ENCODE peak calls at places on chromosome 15, in six cellular contexts. B is suprapubic skin, E is tibial nerve, U is sigmoid colon, R is A549, S is ovary. F is an unnamed sample.

GRCh38 chr15:90046846-90047481 is 45.8 kb downstream of the ZNF710 start:
- DNase-seq in E (no peak), B (no peak), S (no peak), U (no peak), R (no peak), F (peak)

GRCh38 chr15:91627473-91628309 is 225.8 kb upstream of the SLCO3A1 start:
- DNase-seq in E (no peak), S (no peak), R (no peak), U (peak), B (no peak), F (no peak)

GRCh38 chr15:33699691-33700447 is 268.4 kb upstream of the CHRM5 start:
- DNase-seq in E (no peak), U (no peak), S (no peak), B (no peak), R (no peak), F (no peak)

GRCh38 chr15:99017322-99017701 is 9.7 kb upstream of the PGPEP1L start:
- DNase-seq in S (no peak), B (no peak), E (no peak), U (no peak), R (no peak), F (no peak)

GRCh38 chr15:81235781-81236507 is 39.3 kb downstream of the IL16 start:
- DNase-seq in E (no peak), R (no peak), U (no peak), B (no peak), S (peak), F (no peak)

GRCh38 chr15:23686466-23687142 is 501 bp downstream of the NDN start:
- DNase-seq in B (no peak), R (no peak), U (no peak), S (no peak), E (no peak), F (no peak)

GRCh38 chr15:26879770-26880169 is 12.9 kb downstream of the GABRA5 start:
- DNase-seq in U (no peak), E (no peak), S (no peak), R (no peak), B (no peak), F (no peak)

GRCh38 chr15:47496343-47497185 is 220.7 kb upstream of the SEMA6D start:
- DNase-seq in E (no peak), U (no peak), B (no peak), R (no peak), S (no peak), F (no peak)

GRCh38 chr15:51776952-51777574 is 25.7 kb downstream of the TMOD2 start:
- DNase-seq in E (peak), U (peak), B (no peak), S (peak), R (peak), F (no peak)

GRCh38 chr15:88794001-88794400 is 9.2 kb upstream of the ACAN start:
- DNase-seq in S (no peak), R (no peak), B (no peak), E (no peak), U (no peak), F (no peak)

GRCh38 chr15:58770857-58771620 is at the start of gene MINDY2:
- DNase-seq in B (peak), S (peak), R (peak), U (peak), E (peak), F (peak)

DNA sequence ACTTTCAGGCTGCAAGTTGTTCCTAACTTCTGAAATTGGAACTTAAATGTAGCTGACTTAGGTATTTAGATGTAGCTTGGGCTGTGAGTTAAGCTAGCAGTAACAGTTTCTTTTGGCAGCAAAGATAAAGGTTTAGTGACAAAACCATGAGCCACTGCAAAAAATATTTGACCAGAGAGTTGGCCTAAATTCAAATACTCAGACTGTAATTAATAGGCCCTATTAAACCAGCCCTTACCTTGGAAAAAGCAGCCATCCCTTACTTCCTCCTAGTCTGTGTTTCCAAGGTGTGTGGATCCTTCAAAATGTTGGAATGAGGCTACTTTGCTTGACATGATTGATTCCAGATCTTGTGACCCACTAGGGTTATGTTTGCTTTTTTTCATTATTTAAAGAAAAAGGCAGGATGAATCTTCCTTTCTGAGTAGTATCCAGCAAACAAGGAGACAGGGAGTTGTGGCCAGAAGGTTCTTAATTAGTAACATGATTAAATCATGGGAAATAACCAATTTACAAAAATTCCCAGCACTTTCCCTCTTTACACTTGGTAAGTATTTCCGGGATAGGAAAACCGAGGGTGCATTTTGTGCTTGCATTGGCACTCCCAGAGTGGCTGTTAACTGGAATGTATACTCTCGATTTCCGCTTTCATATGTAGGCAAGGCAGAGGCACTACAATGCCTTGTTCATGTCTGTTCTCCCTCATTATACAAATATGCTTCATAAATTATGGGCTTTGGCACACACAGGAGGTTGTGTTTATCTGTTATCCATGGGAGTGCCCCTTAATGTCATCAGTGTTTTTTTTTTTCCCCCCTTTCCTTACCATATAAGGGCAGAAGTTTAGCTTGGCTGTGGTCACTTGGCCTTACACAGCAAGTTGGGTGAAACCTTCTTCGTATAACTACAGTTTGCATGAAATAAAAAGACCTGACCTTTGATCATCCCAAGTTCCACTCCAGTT is 8.5 kb downstream of the TPM1 start:
- DNase-seq in S (no peak), R (no peak), E (no peak), U (no peak), B (no peak), F (no peak)
- TF ChIP-seq EP300 in S (no peak), R (no peak), E (no peak), U (peak), B (no peak), F (no peak)

DNA sequence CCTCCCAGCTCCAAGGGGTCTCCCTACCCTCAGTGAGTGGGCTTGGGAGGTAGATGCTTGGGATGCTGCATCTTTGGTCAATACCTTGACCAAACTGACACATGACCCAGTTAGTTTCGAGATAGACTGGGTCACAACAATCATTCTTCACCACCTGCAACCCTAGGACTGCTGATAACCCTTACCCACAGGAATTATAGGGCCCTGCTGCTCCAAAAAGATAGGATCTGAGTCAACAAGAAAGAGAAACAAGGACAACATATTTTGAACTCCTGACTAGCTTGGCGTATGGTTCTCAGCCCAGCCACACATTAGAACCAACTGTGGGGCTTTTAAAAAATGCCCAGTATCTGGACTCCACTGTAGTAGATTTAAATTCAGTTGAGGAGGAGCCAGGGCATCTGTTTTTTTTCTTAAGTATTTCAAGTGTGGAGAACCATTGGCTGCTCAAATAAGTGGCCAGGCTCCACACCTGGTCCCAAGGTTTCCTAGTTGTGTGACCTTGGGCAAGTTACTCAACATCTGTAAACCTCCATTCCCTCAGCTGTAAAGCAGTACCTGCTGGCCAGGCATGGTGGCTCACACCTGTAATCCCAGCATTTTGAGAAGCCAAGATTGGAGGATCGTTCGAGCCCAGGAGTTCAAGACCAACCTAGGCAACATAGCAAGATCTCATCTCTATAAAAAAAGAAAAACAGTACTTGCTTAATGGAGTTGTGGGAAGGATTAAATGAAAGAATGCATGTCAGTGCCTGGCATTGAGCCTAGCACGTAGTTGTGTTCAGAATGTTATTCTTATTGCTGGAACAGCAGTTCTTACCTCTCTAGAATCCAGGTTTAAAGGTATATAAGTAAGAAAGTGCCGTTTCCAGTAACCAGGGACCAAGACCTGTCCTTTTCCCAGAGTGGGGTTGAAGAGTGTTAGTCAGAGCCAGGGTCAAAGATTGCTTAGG is 2.1 kb downstream of the PPP1R14D start:
- DNase-seq in B (no peak), E (no peak), S (no peak), R (no peak), U (no peak), F (no peak)
- H3K27ac ChIP-seq in B (no peak), E (no peak), S (no peak), R (peak), U (no peak), F (no peak)

GRCh38 chr15:97425596-97425995 is 534.9 kb upstream of the ARRDC4 start:
- DNase-seq in R (no peak), B (no peak), U (no peak), S (no peak), E (no peak), F (no peak)
- TF ChIP-seq EP300 in R (no peak), B (no peak), U (no peak), S (no peak), E (no peak), F (no peak)

DNA sequence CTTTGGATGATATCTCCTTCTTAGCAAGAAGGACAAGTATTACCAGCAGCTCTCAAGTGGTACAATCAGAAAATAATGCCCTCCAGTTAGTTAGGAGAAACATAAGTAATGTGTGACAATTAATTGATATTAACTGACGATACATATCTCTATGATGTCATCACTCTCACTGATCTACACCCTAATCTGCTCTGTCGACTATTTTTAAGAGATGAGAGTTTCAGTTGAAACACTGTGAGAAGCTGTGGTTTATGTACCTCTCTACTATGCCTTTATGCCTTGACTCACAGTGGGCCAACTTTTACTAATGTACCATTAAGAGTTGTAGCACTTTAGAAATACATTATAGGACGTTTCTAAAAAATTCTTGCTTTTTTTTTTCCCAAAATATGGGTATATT is 8.6 kb downstream of the CEP152 start:
- DNase-seq in U (no peak), R (no peak), S (no peak), E (no peak), B (no peak), F (no peak)
- H3K27ac ChIP-seq in U (no peak), R (no peak), S (no peak), E (no peak), B (no peak), F (no peak)

GRCh38 chr15:39127151-39127815 is 453.6 kb upstream of the THBS1 start:
- DNase-seq in U (no peak), E (no peak), R (no peak), B (no peak), S (no peak), F (no peak)

GRCh38 chr15:39130556-39131379 is 450.1 kb upstream of the THBS1 start:
- DNase-seq in E (no peak), U (no peak), R (no peak), B (no peak), S (no peak), F (no peak)

GRCh38 chr15:39125904-39126303 is 455.0 kb upstream of the THBS1 start:
- DNase-seq in B (no peak), S (no peak), R (peak), E (no peak), U (no peak), F (no peak)

GRCh38 chr15:39128746-39129145 is 452.1 kb upstream of the THBS1 start:
- DNase-seq in E (no peak), U (no peak), B (no peak), S (no peak), R (no peak), F (no peak)

DNA sequence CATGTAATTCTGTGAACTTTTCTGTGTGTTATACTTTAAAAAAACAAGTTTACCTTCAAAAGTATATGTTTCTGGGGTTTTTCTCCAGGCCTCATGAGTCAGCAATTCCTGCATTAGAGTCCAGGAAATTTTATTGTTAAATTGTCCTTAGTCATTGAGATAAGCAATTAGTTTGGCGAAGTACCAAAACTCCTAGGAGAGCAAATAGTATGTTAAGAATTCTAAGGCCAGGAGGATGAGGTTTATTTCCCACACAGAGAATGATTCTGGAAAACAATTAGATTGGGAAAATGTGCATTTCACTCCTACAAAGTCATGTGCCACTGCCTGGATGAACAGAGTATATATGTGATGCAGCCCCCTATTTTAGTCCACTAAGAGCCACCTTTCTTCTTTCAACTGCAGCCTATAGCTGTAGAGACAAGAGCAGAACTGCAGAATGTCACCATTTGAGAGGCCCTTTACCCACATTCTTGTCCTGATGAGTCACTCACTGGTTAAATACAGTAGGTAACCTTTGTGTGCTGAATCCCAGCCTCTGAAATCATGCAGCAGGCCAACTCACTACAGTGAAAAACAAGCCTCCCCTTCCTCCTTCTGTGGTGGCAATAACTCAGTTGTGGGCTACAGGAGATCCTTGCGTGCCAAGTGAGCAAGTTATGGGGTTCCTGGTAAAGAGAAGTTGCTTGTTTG is 452.8 kb upstream of the THBS1 start:
- DNase-seq in U (no peak), R (peak), S (no peak), E (no peak), B (no peak), F (no peak)
- TF ChIP-seq EP300 in U (no peak), R (peak), S (no peak), E (no peak), B (no peak), F (no peak)

GRCh38 chr15:41881550-41881924 is 12.3 kb downstream of the SPTBN5 start:
- DNase-seq in B (no peak), R (no peak), U (no peak), E (no peak), S (no peak), F (no peak)
- H3K27ac ChIP-seq in B (no peak), R (no peak), U (no peak), E (peak), S (no peak), F (no peak)